ENCODE peak calls at places on chromosomes 13 and 19, in six cellular contexts. One of them, this sample, is unnamed.

GRCh38 chr13:94415484-94415883 is 64.0 kb downstream of the DCT start:
- DNase-seq in activated CD8-positive, alpha-beta memory T cell treated with anti-CD3 and anti-CD28 coated beads for 4 hours: no peak
- DNase-seq in frontal cortex: no peak
- DNase-seq in cardiac septum: no peak
- DNase-seq in ecto neural progenitor cell: no peak
- DNase-seq in NCI-H510A treated with DMSO at 0.1 percent for 48 hours: peak; percentile 56
- DNase-seq in this sample: peak; percentile 57

GRCh38 chr13:109698779-109699178 is 87.6 kb downstream of the IRS2 start:
- DNase-seq in ecto neural progenitor cell: no peak
- DNase-seq in NCI-H510A treated with DMSO at 0.1 percent for 48 hours: no peak
- DNase-seq in frontal cortex: no peak
- DNase-seq in activated CD8-positive, alpha-beta memory T cell treated with anti-CD3 and anti-CD28 coated beads for 4 hours: no peak
- DNase-seq in cardiac septum: no peak
- DNase-seq in this sample: no peak

GRCh38 chr13:28355822-28356371 is 139.0 kb downstream of the FLT1 start:
- DNase-seq in activated CD8-positive, alpha-beta memory T cell treated with anti-CD3 and anti-CD28 coated beads for 4 hours: no peak
- DNase-seq in frontal cortex: no peak
- DNase-seq in cardiac septum: no peak
- DNase-seq in NCI-H510A treated with DMSO at 0.1 percent for 48 hours: no peak
- DNase-seq in ecto neural progenitor cell: no peak
- DNase-seq in this sample: no peak

GRCh38 chr19:52102163-52102562 is 6.6 kb upstream of the ZNF841 start:
- DNase-seq in frontal cortex: no peak
- DNase-seq in cardiac septum: no peak
- DNase-seq in ecto neural progenitor cell: no peak
- DNase-seq in NCI-H510A treated with DMSO at 0.1 percent for 48 hours: no peak
- DNase-seq in activated CD8-positive, alpha-beta memory T cell treated with anti-CD3 and anti-CD28 coated beads for 4 hours: no peak
- DNase-seq in this sample: no peak

GRCh38 chr19:18098891-18099622 is 1.5 kb downstream of the MAST3 start:
- DNase-seq in frontal cortex: no peak
- DNase-seq in NCI-H510A treated with DMSO at 0.1 percent for 48 hours: no peak
- DNase-seq in cardiac septum: no peak
- DNase-seq in ecto neural progenitor cell: no peak
- DNase-seq in activated CD8-positive, alpha-beta memory T cell treated with anti-CD3 and anti-CD28 coated beads for 4 hours: no peak
- DNase-seq in this sample: no peak

GRCh38 chr13:37202264-37202663 is 96.8 kb upstream of the CSNK1A1L start:
- DNase-seq in activated CD8-positive, alpha-beta memory T cell treated with anti-CD3 and anti-CD28 coated beads for 4 hours: no peak
- DNase-seq in ecto neural progenitor cell: no peak
- DNase-seq in NCI-H510A treated with DMSO at 0.1 percent for 48 hours: no peak
- DNase-seq in frontal cortex: no peak
- DNase-seq in cardiac septum: no peak
- DNase-seq in this sample: no peak

GRCh38 chr19:5392476-5392875 is 51.9 kb upstream of the PTPRS start:
- DNase-seq in frontal cortex: no peak
- DNase-seq in ecto neural progenitor cell: no peak
- DNase-seq in activated CD8-positive, alpha-beta memory T cell treated with anti-CD3 and anti-CD28 coated beads for 4 hours: no peak
- DNase-seq in cardiac septum: no peak
- DNase-seq in NCI-H510A treated with DMSO at 0.1 percent for 48 hours: no peak
- DNase-seq in this sample: no peak

GRCh38 chr19:44875666-44876418 is 15.2 kb upstream of the TOMM40 start:
- DNase-seq in frontal cortex: no peak
- DNase-seq in NCI-H510A treated with DMSO at 0.1 percent for 48 hours: no peak
- DNase-seq in cardiac septum: no peak
- DNase-seq in ecto neural progenitor cell: no peak
- DNase-seq in activated CD8-positive, alpha-beta memory T cell treated with anti-CD3 and anti-CD28 coated beads for 4 hours: no peak
- DNase-seq in this sample: no peak

GRCh38 chr19:9848060-9848459 is 12.9 kb downstream of the PIN1 start:
- DNase-seq in activated CD8-positive, alpha-beta memory T cell treated with anti-CD3 and anti-CD28 coated beads for 4 hours: no peak
- DNase-seq in NCI-H510A treated with DMSO at 0.1 percent for 48 hours: no peak
- DNase-seq in cardiac septum: no peak
- DNase-seq in ecto neural progenitor cell: peak; percentile 56
- DNase-seq in frontal cortex: no peak
- DNase-seq in this sample: no peak

GRCh38 chr19:43726736-43727592 is 11.1 kb downstream of the IRGC start:
- DNase-seq in ecto neural progenitor cell: no peak
- DNase-seq in cardiac septum: no peak
- DNase-seq in NCI-H510A treated with DMSO at 0.1 percent for 48 hours: no peak
- DNase-seq in activated CD8-positive, alpha-beta memory T cell treated with anti-CD3 and anti-CD28 coated beads for 4 hours: no peak
- DNase-seq in frontal cortex: no peak
- DNase-seq in this sample: no peak

GRCh38 chr13:114074671-114075315 is 57.6 kb downstream of the RASA3 start:
- DNase-seq in NCI-H510A treated with DMSO at 0.1 percent for 48 hours: no peak
- DNase-seq in activated CD8-positive, alpha-beta memory T cell treated with anti-CD3 and anti-CD28 coated beads for 4 hours: no peak
- DNase-seq in frontal cortex: no peak
- DNase-seq in cardiac septum: peak; percentile 68
- DNase-seq in ecto neural progenitor cell: no peak
- DNase-seq in this sample: no peak

GRCh38 chr13:31043891-31044657 is 111.6 kb downstream of the TEX26 start:
- DNase-seq in cardiac septum: peak; percentile 88
- DNase-seq in NCI-H510A treated with DMSO at 0.1 percent for 48 hours: peak; percentile 73
- DNase-seq in activated CD8-positive, alpha-beta memory T cell treated with anti-CD3 and anti-CD28 coated beads for 4 hours: peak; percentile 58
- DNase-seq in frontal cortex: peak; percentile 62
- DNase-seq in ecto neural progenitor cell: peak; percentile 83
- DNase-seq in this sample: peak; percentile 67

GRCh38 chr19:10112895-10113591 is 1.6 kb downstream of the P2RY11 start:
- DNase-seq in cardiac septum: no peak
- DNase-seq in frontal cortex: no peak
- DNase-seq in activated CD8-positive, alpha-beta memory T cell treated with anti-CD3 and anti-CD28 coated beads for 4 hours: no peak
- DNase-seq in ecto neural progenitor cell: peak; percentile 71
- DNase-seq in NCI-H510A treated with DMSO at 0.1 percent for 48 hours: peak; percentile 12
- DNase-seq in this sample: no peak